ENCODE peak calls at places on chromosomes 1 and 21, in four cellular contexts. E is mesendoderm, K is IMR-90, U is H1. I is an unnamed sample.

GRCh38 chr1:42130061-42130460 is 23.1 kb upstream of the GUCA2B start:
- DNase-seq in E (no peak), K (no peak), U (no peak), I (no peak)

GRCh38 chr1:176102243-176102642 is 104.8 kb downstream of the COP1 start:
- DNase-seq in E (peak; percentile 10), K (peak; percentile 52), U (no peak), I (no peak)

GRCh38 chr21:31887596-31887920 is 14.7 kb downstream of the HUNK start:
- DNase-seq in E (no peak), K (no peak), U (no peak), I (no peak)

GRCh38 chr1:190852611-190853010 is 374.9 kb upstream of the BRINP3 start:
- DNase-seq in E (no peak), K (no peak), U (no peak), I (no peak)

GRCh38 chr21:26389971-26390641 is 183.0 kb downstream of the CYYR1 start:
- DNase-seq in E (peak; percentile 21), K (peak; percentile 21), U (no peak), I (no peak)

GRCh38 chr1:198241553-198241952 is 84.8 kb downstream of the NEK7 start:
- DNase-seq in E (no peak), K (no peak), U (no peak), I (no peak)

GRCh38 chr1:228321478-228321877 is 85.2 kb downstream of the TRIM11 start:
- DNase-seq in E (no peak), K (no peak), U (no peak), I (no peak)

GRCh38 chr1:68800182-68800581 is 303.3 kb upstream of the DEPDC1 start:
- DNase-seq in E (no peak), K (no peak), U (no peak), I (no peak)

GRCh38 chr1:78540056-78540455 is 49.3 kb downstream of the PTGFR start:
- DNase-seq in E (no peak), K (peak; percentile 61), U (no peak), I (no peak)

GRCh38 chr1:153985341-153985912 is 712 bp downstream of the RAB13 start:
- DNase-seq in E (peak; percentile 48), K (peak; percentile 88), U (no peak), I (peak; percentile 42)

GRCh38 chr21:42125571-42126544 is 54.7 kb downstream of the UMODL1 start:
- DNase-seq in E (peak; percentile 52), K (peak; percentile 59), U (no peak), I (peak; percentile 43)

GRCh38 chr1:7339953-7340352 is 431.1 kb upstream of the VAMP3 start:
- DNase-seq in E (no peak), K (peak; percentile 41), U (no peak), I (no peak)

GRCh38 chr1:91768786-91769697 is 116.9 kb downstream of the TGFBR3 start:
- DNase-seq in E (no peak), K (peak; percentile 80), U (no peak), I (no peak)

GRCh38 chr1:215273838-215274516 is 191.4 kb downstream of the KCNK2 start:
- DNase-seq in E (no peak), K (peak; percentile 91), U (no peak), I (no peak)

GRCh38 chr1:114282751-114283403 is 129.2 kb upstream of the SYT6 start:
- DNase-seq in E (peak; percentile 94), K (peak; percentile 87), U (peak; percentile 70), I (peak; percentile 88)

GRCh38 chr1:228902781-228903572 is 167.7 kb downstream of the RHOU start:
- DNase-seq in E (no peak), K (peak; percentile 99), U (no peak), I (no peak)

GRCh38 chr1:47477595-47478080 is 39.8 kb downstream of the FOXD2 start:
- DNase-seq in E (no peak), K (no peak), U (no peak), I (no peak)

GRCh38 chr1:15706751-15707150 is 22.6 kb downstream of the PLEKHM2 start:
- DNase-seq in E (no peak), K (no peak), U (no peak), I (no peak)

GRCh38 chr21:37513383-37513782 is 146.8 kb downstream of the DYRK1A start:
- DNase-seq in E (no peak), K (no peak), U (no peak), I (no peak)

GRCh38 chr1:99180915-99181314 is 83.4 kb upstream of the PLPPR4 start:
- DNase-seq in E (no peak), K (no peak), U (no peak), I (no peak)

GRCh38 chr1:35851175-35851869 is 31.7 kb upstream of the AGO1 start:
- DNase-seq in E (no peak), K (peak; percentile 74), U (no peak), I (no peak)

GRCh38 chr1:54271341-54271740 is 71.4 kb downstream of the MRPL37 start:
- DNase-seq in E (no peak), K (no peak), U (no peak), I (no peak)

GRCh38 chr1:226064168-226064815 is 1.8 kb downstream of the H3-3A start:
- DNase-seq in E (peak; percentile 44), K (no peak), U (no peak), I (no peak)

GRCh38 chr1:40143891-40144575 is 17.2 kb upstream of the RLF start:
- DNase-seq in E (peak; percentile 87), K (peak; percentile 66), U (peak; percentile 43), I (peak; percentile 75)

GRCh38 chr1:3909615-3910014 is 9.5 kb upstream of the C1orf174 start:
- DNase-seq in E (no peak), K (no peak), U (no peak), I (no peak)

GRCh38 chr21:38997051-38997450 is 186.2 kb downstream of the PSMG1 start:
- DNase-seq in E (no peak), K (no peak), U (no peak), I (no peak)

GRCh38 chr1:92989253-92989652 is 28.0 kb upstream of the DIPK1A start:
- DNase-seq in E (no peak), K (no peak), U (no peak), I (no peak)

GRCh38 chr1:234719454-234720258 is 109.7 kb upstream of the IRF2BP2 start:
- DNase-seq in E (no peak), K (no peak), U (no peak), I (peak; percentile 17)
- H3K56ac ChIP-seq in E (no peak overlapping the region), K (no peak overlapping the region), U (no peak overlapping the region), I (no peak overlapping the region)

DNA sequence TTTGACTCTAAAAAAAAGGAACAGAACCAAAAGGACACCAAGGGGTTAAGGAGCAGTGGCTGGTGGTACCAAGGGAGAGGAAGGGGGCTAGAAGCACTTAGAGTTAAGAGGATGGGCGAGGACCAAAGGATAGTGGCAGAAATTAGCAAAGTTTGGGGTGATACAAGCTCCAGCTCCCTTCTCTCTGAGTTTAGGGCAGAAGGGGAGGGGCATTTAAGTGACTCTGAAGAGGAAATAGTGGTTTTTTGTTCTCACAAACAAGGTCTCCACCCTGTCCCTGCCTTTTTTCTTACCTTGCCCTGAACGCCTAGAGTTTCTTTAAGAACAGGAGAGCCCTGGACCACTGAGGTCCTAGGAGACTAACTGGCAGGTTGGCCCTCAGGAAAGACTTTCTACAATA is 3.3 kb downstream of the CDC42SE1 start:
- DNase-seq in E (no peak), K (no peak), U (no peak), I (no peak)
- H3K18ac ChIP-seq in E (no peak overlapping the region), K (no peak overlapping the region), U (no peak overlapping the region), I (no peak overlapping the region)

GRCh38 chr21:33844104-33844889 is 71.3 kb downstream of the ATP5PO start:
- DNase-seq in E (no peak), K (no peak), U (no peak), I (no peak)
- H3K9ac ChIP-seq in E (no peak overlapping the region), K (no peak overlapping the region), U (no peak overlapping the region), I (no peak overlapping the region)

GRCh38 chr1:236253918-236254637 is 27.7 kb downstream of the ERO1B start:
- DNase-seq in E (no peak), K (no peak), U (no peak), I (no peak)
- H3K56ac ChIP-seq in E (no peak overlapping the region), K (no peak overlapping the region), U (no peak overlapping the region), I (no peak overlapping the region)

GRCh38 chr1:27912429-27912828 is 22.4 kb upstream of the SMPDL3B start:
- DNase-seq in E (no peak), K (no peak), U (no peak), I (no peak)

GRCh38 chr1:27915082-27915575 is 19.7 kb upstream of the SMPDL3B start:
- DNase-seq in E (no peak), K (no peak), U (no peak), I (no peak)
- H3K18ac ChIP-seq in E (no peak overlapping the region), K (peak overlapping the region; percentile 16), U (no peak overlapping the region), I (peak overlapping the region; percentile 95)

I was measured in H9.